ENCODE peak calls at places on chromosomes 4 and X, in ten cellular contexts. I, U, K, G, S, F, M, Z, Y and C are unnamed samples.

GRCh38 chrX:9867753-9868152 is 81.5 kb downstream of the SHROOM2 start:
- DNase-seq in Y (no peak), M (peak), I (no peak), K (no peak), G (no peak), U (no peak), F (no peak), S (no peak), Z (peak), C (no peak)

GRCh38 chr4:147678796-147679549 is 5.0 kb downstream of the PRMT9 start:
- DNase-seq in M (no peak), F (no peak), U (no peak), G (no peak), Z (peak), S (no peak), I (no peak), K (no peak), Y (peak), C (peak)

GRCh38 chrX:9189286-9189685 is 155.4 kb upstream of the FAM9B start:
- DNase-seq in I (no peak), S (no peak), F (no peak), U (no peak), Z (no peak), G (no peak), Y (no peak), M (no peak), K (no peak), C (no peak)

GRCh38 chr4:184369871-184370270 is 104.5 kb downstream of the IRF2 start:
- DNase-seq in G (no peak), I (no peak), Y (no peak), Z (peak), M (no peak), U (no peak), F (no peak), S (no peak), K (no peak), C (no peak)

GRCh38 chrX:100408643-100409315 is 1.3 kb downstream of the PCDH19 start:
- DNase-seq in S (no peak), Z (no peak), I (no peak), Y (no peak), G (no peak), K (no peak), F (no peak), M (no peak), U (no peak), C (no peak)

GRCh38 chrX:53266175-53266574 is 15.2 kb downstream of the IQSEC2 start:
- DNase-seq in Z (no peak), U (no peak), Y (no peak), M (no peak), S (no peak), I (no peak), F (no peak), G (no peak), K (no peak), C (no peak)

GRCh38 chrX:153900806-153901752 is 3.4 kb upstream of the AVPR2 start:
- DNase-seq in Y (peak), S (peak), K (peak), U (peak), I (no peak), F (peak), Z (peak), M (peak), G (no peak), C (peak)

GRCh38 chr4:137343221-137343620 is 189.1 kb downstream of the PCDH18 start:
- DNase-seq in G (no peak), I (no peak), Z (no peak), K (no peak), S (no peak), U (no peak), F (peak), Y (no peak), M (no peak), C (no peak)

GRCh38 chr4:173167793-173168395 is 717 bp upstream of the GALNT7 start:
- DNase-seq in I (peak), Z (peak), F (peak), G (peak), Y (peak), S (peak), M (peak), U (peak), K (peak), C (peak)

GRCh38 chr4:163196904-163197505 is 30.3 kb upstream of the NAF1 start:
- DNase-seq in G (no peak), U (no peak), S (no peak), Y (no peak), Z (no peak), M (no peak), F (no peak), K (no peak), I (no peak), C (no peak)

GRCh38 chr4:47926667-47927258 is 12.4 kb upstream of the NFXL1 start:
- DNase-seq in U (peak), I (peak), S (peak), M (peak), Z (peak), F (peak), Y (peak), G (peak), K (peak), C (peak)

GRCh38 chr4:112058433-112058832 is 86.8 kb upstream of the FAM241A start:
- DNase-seq in I (no peak), F (no peak), Z (no peak), U (no peak), M (peak), S (no peak), G (no peak), Y (peak), K (no peak), C (no peak)

GRCh38 chr4:47110670-47111069 is 79.3 kb downstream of the GABRB1 start:
- DNase-seq in K (no peak), Y (no peak), U (no peak), I (no peak), G (no peak), S (no peak), F (no peak), M (no peak), Z (no peak), C (no peak)

GRCh38 chr4:117957570-117957969 is 76.7 kb upstream of the NDST3 start:
- DNase-seq in M (no peak), I (no peak), Z (no peak), F (no peak), Y (no peak), U (no peak), G (no peak), S (no peak), K (no peak), C (no peak)

GRCh38 chrX:42219231-42219630 is 295.9 kb upstream of the CASK start:
- DNase-seq in M (peak), S (no peak), K (no peak), Z (peak), Y (no peak), F (no peak), U (no peak), I (no peak), G (no peak), C (no peak)

GRCh38 chr4:99921174-99921573 is 25.2 kb downstream of the DNAJB14 start:
- DNase-seq in Y (no peak), M (no peak), U (no peak), F (no peak), I (no peak), K (no peak), S (no peak), G (no peak), Z (no peak), C (no peak)

GRCh38 chr4:188127157-188127874 is 11.9 kb upstream of the TRIML1 start:
- DNase-seq in U (peak), Y (peak), Z (peak), G (no peak), S (no peak), I (no peak), K (peak), F (peak), M (peak), C (peak)

DNA sequence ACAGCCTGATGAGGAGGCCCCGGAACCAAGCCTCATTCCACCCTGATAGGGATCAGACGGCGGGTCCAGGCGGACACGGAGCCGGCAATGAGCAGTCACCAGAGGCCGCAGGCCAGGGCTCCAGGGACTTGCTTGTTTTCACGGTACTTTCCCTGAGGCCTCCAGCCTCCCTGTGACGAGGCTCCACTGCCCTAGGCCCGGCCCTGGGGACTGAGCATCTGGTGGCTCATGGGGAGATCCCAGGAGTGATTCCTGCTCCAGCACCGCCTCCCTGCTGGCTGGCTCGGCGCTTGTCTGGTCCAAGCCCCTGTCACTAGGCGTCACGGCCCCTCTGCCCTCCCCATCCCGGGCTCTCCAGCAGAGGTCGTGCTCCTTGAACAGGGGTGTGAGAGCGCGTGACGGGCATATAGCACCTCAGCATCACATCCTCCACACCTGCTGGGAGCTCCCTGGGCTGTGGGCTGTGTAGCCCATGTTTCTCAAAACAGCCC is 14.1 kb downstream of the HTRA3 start:
- DNase-seq in S (no peak), G (no peak), K (no peak), Z (no peak), U (no peak), M (no peak), I (no peak), F (no peak), Y (no peak), C (no peak)
- TF ChIP-seq CTCF in S (no peak), G (no peak), K (no peak), Z (no peak), U (no peak), M (no peak), I (no peak), F (no peak), Y (no peak), C (no peak)

GRCh38 chr4:175051974-175052373 is 133.8 kb downstream of the ADAM29 start:
- DNase-seq in I (no peak), K (no peak), U (no peak), S (no peak), Y (no peak), G (no peak), M (no peak), Z (no peak), F (no peak), C (peak)

GRCh38 chr4:175054980-175055379 is 136.8 kb downstream of the ADAM29 start:
- DNase-seq in S (no peak), Y (no peak), F (no peak), U (no peak), G (no peak), M (no peak), K (no peak), I (no peak), Z (no peak), C (no peak)
- TF ChIP-seq CTCF in S (no peak), Y (no peak), F (no peak), U (no peak), G (no peak), M (no peak), K (no peak), I (no peak), Z (no peak), C (no peak)

GRCh38 chr4:101414496-101414895 is 67.2 kb upstream of the PPP3CA start:
- DNase-seq in S (no peak), Y (no peak), K (no peak), M (no peak), I (no peak), G (no peak), U (no peak), F (no peak), Z (peak), C (no peak)

GRCh38 chr4:101418055-101418454 is 70.7 kb upstream of the PPP3CA start:
- DNase-seq in K (no peak), S (no peak), F (peak), G (no peak), U (no peak), Y (no peak), I (no peak), Z (peak), M (no peak), C (no peak)

GRCh38 chr4:101418466-101418865 is 71.1 kb upstream of the PPP3CA start:
- DNase-seq in G (no peak), Y (no peak), M (no peak), I (no peak), S (no peak), Z (no peak), K (no peak), U (no peak), F (no peak), C (no peak)

GRCh38 chr4:101417046-101417445 is 69.7 kb upstream of the PPP3CA start:
- DNase-seq in M (no peak), U (no peak), F (no peak), Y (no peak), Z (no peak), G (no peak), I (no peak), K (no peak), S (no peak), C (no peak)

DNA sequence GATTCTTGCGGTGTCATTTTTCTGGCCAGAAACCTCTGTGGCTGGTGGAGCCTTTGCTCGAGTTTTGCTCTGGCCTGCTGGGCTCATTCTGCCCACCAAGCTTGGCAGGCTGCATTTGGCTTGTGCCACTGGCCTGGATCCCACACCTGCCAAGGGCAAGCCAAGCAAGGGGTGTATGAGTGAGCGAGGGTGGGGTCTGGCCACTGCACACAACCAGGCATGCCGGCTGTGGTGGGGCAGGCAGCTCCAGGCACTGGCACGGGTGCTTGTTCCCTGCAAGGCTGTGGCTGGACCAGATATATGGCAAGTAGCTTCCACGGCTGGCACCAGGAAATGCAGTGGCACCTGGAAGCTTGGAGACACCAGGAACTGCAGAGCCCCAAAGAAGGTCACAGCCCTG is 68.6 kb upstream of the PPP3CA start:
- DNase-seq in G (no peak), Z (no peak), S (no peak), K (no peak), F (no peak), M (no peak), Y (no peak), I (no peak), U (no peak), C (no peak)
- TF ChIP-seq CTCF in G (no peak), Z (no peak), S (no peak), K (no peak), F (no peak), M (no peak), Y (no peak), I (no peak), U (no peak), C (no peak)

GRCh38 chr4:124943145-124943889 is 230.8 kb upstream of the ANKRD50 start:
- DNase-seq in M (peak), Y (peak), F (peak), U (no peak), S (no peak), G (no peak), I (no peak), Z (peak), K (peak), C (peak)

GRCh38 chr4:124945422-124945821 is 232.9 kb upstream of the ANKRD50 start:
- DNase-seq in S (no peak), F (no peak), Z (no peak), G (no peak), M (no peak), U (no peak), K (no peak), Y (no peak), I (no peak), C (no peak)

GRCh38 chr4:124946696-124947095 is 234.2 kb upstream of the ANKRD50 start:
- DNase-seq in S (no peak), Y (peak), I (peak), M (peak), K (no peak), F (no peak), Z (no peak), U (no peak), G (no peak), C (peak)

GRCh38 chr4:124941267-124941666 is 228.7 kb upstream of the ANKRD50 start:
- DNase-seq in M (peak), I (no peak), K (peak), G (no peak), S (no peak), U (no peak), F (peak), Y (peak), Z (no peak), C (peak)

GRCh38 chr4:124943938-124944337 is 231.4 kb upstream of the ANKRD50 start:
- DNase-seq in Z (no peak), U (no peak), K (no peak), G (no peak), I (no peak), Y (no peak), F (no peak), S (no peak), M (no peak), C (peak)
- TF ChIP-seq CTCF in Z (no peak), U (no peak), K (no peak), G (no peak), I (no peak), Y (peak), F (no peak), S (no peak), M (no peak), C (peak)

DNA sequence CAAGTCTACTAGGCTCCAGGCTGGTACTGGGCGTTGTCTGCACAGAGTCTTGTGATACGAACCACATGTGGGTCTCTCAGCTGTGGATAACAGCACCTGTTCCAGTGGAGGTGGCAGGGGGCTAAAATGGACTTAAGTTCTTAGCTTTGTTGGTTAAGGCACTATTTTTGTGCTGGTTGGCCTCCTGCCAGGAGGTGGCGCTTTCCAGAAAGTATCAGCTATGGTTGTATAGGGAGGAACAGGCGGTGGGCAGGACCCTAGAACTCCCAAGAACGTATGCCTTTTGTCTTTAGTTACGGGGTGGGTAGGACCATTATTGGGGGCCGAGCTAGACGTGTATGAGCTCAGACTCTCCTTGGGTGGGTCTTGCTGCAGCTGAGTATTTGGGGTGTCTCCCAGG is 1138.4 kb downstream of the PCDH19 start:
- DNase-seq in M (no peak), I (no peak), K (no peak), Y (no peak), Z (no peak), U (no peak), G (no peak), F (no peak), S (no peak), C (no peak)
- TF ChIP-seq CTCF in M (no peak), I (no peak), K (no peak), Y (no peak), Z (no peak), U (no peak), G (no peak), F (no peak), S (no peak), C (no peak)

DNA sequence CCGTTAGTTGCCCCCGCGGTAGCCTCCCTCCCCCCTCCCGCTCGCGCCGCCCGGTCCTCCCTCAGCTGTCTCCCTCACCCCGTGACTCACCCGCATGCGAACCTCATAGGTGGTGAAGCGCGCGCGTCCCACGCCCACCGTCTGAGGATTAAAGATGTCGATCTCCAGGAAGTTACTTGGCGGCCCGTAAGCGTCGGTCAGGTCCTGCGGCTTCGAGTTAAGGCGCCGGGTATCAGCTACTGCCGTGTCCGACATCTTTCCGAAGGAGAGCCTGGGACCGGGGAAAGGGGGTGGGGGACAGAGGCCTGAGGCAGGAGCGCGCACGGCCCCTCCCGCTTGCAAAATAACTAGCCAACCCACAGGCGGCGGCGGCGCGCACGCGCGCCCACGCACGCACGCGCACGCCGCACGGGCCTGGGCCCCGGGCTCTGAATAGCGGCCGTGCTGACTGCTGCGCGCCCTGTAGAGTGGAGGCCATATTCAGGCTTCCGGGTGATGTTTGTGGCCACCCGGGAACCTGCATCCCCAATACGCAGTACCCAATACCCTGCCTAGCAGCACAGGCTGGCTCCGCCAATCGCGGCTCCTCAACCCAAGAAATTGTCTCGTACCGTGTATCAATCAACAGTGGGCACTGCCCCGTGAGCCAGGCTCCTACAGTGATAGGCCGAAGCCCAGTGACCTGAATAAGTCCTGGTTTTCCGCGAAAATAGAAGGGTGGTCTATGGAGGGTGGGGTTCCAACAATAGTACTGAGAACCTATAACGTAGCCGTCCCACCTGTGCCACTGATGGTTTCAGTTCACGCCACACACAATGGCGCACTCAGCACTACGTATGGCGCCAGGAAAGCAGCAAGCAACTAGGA is at the start of gene SNX12:
- DNase-seq in M (peak), G (peak), U (peak), S (peak), Z (peak), K (peak), Y (peak), F (peak), I (peak), C (peak)
- TF ChIP-seq CTCF in M (no peak), G (no peak), U (no peak), S (no peak), Z (no peak), K (no peak), Y (no peak), F (no peak), I (no peak), C (no peak)